ENCODE peak calls at places on chromosomes 4 and X, in seven cellular contexts. S is IMR-90, E is GM12878, A is A549, Q is K562, R is SK-N-SH, O is H1. K is an unnamed sample.

GRCh38 chr4:46645092-46645491 is 255.2 kb upstream of the GABRA2 start:
- DNase-seq in O (no peak), A (no peak), S (no peak), E (no peak), R (no peak), Q (no peak), K (no peak)

GRCh38 chr4:48033825-48034413 is 17.3 kb downstream of the NIPAL1 start:
- DNase-seq in S (peak), R (peak), O (peak), E (no peak), Q (peak), A (no peak), K (peak)

GRCh38 chr4:109511414-109511813 is 48.6 kb upstream of the MCUB start:
- DNase-seq in E (no peak), S (no peak), Q (no peak), O (no peak), R (peak), A (no peak), K (no peak)

GRCh38 chr4:168421671-168422070 is 58.6 kb downstream of the DDX60L start:
- DNase-seq in E (no peak), S (peak), O (no peak), Q (peak), A (no peak), R (no peak), K (no peak)

GRCh38 chr4:101724093-101724492 is 66.4 kb upstream of the BANK1 start:
- DNase-seq in S (no peak), O (no peak), R (no peak), E (no peak), Q (no peak), A (no peak), K (no peak)

GRCh38 chrX:42615161-42615563 is 162.8 kb downstream of the PPP1R2C start:
- DNase-seq in A (no peak), R (no peak), E (no peak), O (peak), S (no peak), Q (peak), K (peak)

GRCh38 chr4:157776930-157777329 is 395.9 kb downstream of the GASK1B start:
- DNase-seq in O (no peak), A (no peak), R (no peak), Q (no peak), S (no peak), E (no peak), K (no peak)

GRCh38 chr4:8559524-8560264 is 20.5 kb upstream of the GPR78 start:
- DNase-seq in A (no peak), S (no peak), Q (no peak), R (no peak), O (no peak), E (no peak), K (no peak)

GRCh38 chrX:119643696-119644095 is 37.5 kb upstream of the NKRF start:
- DNase-seq in S (no peak), O (no peak), R (no peak), A (no peak), Q (no peak), E (no peak), K (no peak)

GRCh38 chrX:129773649-129774458 is 5.9 kb upstream of the SASH3 start:
- DNase-seq in S (no peak), R (no peak), A (no peak), E (no peak), Q (no peak), O (no peak), K (no peak)

GRCh38 chrX:68133181-68133580 is 300.1 kb downstream of the OPHN1 start:
- DNase-seq in O (no peak), R (no peak), Q (no peak), E (no peak), A (no peak), S (no peak), K (no peak)

GRCh38 chr4:31272662-31273061 is 552.5 kb downstream of the PCDH7 start:
- DNase-seq in E (no peak), Q (no peak), R (no peak), A (no peak), O (no peak), S (no peak), K (no peak)

GRCh38 chr4:31275906-31276305 is 555.7 kb downstream of the PCDH7 start:
- DNase-seq in A (no peak), R (no peak), S (no peak), E (no peak), O (no peak), Q (no peak), K (no peak)
- TF ChIP-seq USF2 in A (no peak), R (no peak), S (no peak), E (no peak), O (no peak), Q (no peak), K (no peak)

GRCh38 chrX:115968436-115969252 is 201.9 kb upstream of the AGTR2 start:
- DNase-seq in Q (no peak), A (peak), E (no peak), R (peak), O (peak), S (no peak), K (peak)

GRCh38 chrX:115978068-115978467 is 192.5 kb upstream of the AGTR2 start:
- DNase-seq in A (no peak), E (no peak), O (no peak), Q (no peak), S (no peak), R (no peak), K (no peak)

GRCh38 chrX:115970718-115971117 is 199.8 kb upstream of the AGTR2 start:
- DNase-seq in S (no peak), O (no peak), E (no peak), R (no peak), Q (no peak), A (no peak), K (no peak)

GRCh38 chrX:115966920-115967319 is 203.6 kb upstream of the AGTR2 start:
- DNase-seq in R (peak), E (no peak), O (no peak), A (no peak), Q (no peak), S (no peak), K (no peak)

GRCh38 chrX:115972717-115973116 is 197.8 kb upstream of the AGTR2 start:
- DNase-seq in R (no peak), O (no peak), Q (no peak), A (no peak), S (no peak), E (no peak), K (no peak)
- TF ChIP-seq USF2 in R (no peak), O (no peak), Q (no peak), A (no peak), S (no peak), E (no peak), K (no peak)

GRCh38 chrX:110847334-110847733 is 51.7 kb upstream of the CHRDL1 start:
- DNase-seq in Q (peak), O (no peak), S (peak), E (peak), R (peak), A (peak), K (no peak)

GRCh38 chrX:110851780-110852179 is 56.2 kb upstream of the CHRDL1 start:
- DNase-seq in O (no peak), Q (peak), A (peak), R (no peak), S (peak), E (no peak), K (peak)

DNA sequence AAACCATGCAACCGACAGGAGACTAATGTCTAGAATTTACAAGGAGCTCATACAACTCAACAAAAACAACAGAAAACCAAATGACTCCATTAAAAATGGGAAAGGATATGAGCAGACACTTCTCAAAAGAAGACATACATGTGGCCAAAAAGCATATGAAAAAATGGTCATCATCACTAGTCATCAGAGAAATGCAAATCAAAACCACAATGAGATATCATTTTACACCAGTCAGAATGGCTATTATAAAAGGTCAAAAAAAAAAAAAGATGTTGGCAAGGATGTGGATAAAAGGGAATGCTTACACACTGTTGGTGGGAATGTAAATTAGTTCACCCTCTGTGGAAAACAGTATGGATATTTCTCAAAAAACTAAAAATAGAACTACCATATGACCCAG is 50.5 kb upstream of the CHRDL1 start:
- DNase-seq in A (no peak), Q (no peak), E (no peak), O (no peak), S (no peak), R (no peak), K (no peak)
- TF ChIP-seq USF2 in A (no peak), Q (no peak), E (no peak), O (no peak), S (no peak), R (no peak), K (no peak)

DNA sequence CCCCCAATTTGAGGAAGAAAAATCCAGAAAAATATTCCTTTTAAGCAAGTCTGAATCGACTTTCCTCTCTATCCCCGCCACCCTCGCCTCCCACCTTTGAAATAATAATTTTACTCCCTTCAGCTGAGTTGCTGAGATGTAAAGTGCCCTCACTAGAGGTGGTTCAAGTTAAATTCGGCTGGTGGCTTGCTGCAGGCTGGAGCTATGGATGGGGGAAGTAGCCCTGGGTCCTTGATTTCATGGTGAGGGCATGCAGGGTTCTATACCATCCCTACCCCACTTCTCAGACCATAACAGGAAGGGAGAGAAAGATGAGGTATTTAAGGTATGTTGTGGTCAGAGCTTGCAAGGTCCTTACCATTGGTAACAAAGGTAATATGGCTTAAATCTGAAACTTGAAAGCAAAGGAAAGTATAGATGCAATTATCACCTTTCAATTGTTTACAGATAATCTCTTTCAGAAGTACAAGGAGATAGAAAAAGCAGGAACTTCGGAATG is 440.0 kb downstream of the INPP4B start:
- DNase-seq in O (no peak), R (no peak), A (no peak), Q (no peak), S (no peak), E (peak), K (no peak)
- TF ChIP-seq USF2 in O (no peak), R (no peak), A (no peak), Q (no peak), S (no peak), E (no peak), K (no peak)

GRCh38 chr4:108433832-108434231 is 186.5 kb upstream of the RPL34 start:
- DNase-seq in S (peak), Q (peak), O (no peak), R (no peak), A (no peak), E (no peak), K (no peak)
- TF ChIP-seq USF2 in S (peak), Q (no peak), O (no peak), R (no peak), A (no peak), E (no peak), K (no peak)

DNA sequence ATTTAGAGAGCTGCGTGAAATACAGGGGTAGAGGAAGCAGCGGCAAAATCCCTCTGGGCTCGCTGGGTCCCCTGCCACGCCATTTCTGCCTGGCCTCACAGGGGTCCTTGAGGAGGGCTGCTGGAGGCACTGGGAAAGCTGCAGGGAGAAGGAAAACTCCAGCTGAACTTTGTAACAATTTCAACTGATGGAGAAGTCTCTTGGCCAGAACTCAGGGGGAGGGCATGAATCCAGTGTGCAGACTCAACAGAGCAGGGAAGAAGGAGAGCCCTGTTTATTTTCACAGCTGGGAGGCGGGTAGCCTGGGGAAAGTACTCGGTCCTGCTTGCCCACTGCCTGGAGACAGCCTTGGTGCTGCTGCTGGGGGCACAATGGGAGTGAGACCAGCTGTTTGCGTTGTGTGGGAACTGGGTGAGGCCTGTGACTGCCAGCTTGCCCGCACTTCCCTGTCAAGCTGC is 93.2 kb upstream of the MAPK10 start:
- DNase-seq in E (no peak), S (peak), Q (no peak), O (no peak), R (no peak), A (no peak), K (no peak)
- TF ChIP-seq USF2 in E (no peak), S (no peak), Q (no peak), O (no peak), R (no peak), A (no peak), K (no peak)